ENCODE peak calls at places on chromosomes 11 and 22, in four cellular contexts. T is mesenchymal stem cell, V is breast epithelium, Q is dorsolateral prefrontal cortex. G is an unnamed sample.

GRCh38 chr11:61467609-61468401 is 37.9 kb downstream of the SDHAF2 start:
- DNase-seq in Q (no peak), V (no peak), T (no peak), G (no peak)

GRCh38 chr22:19109198-19110063 is 12.8 kb downstream of the DGCR2 start:
- DNase-seq in V (no peak), Q (no peak), T (peak), G (no peak)

GRCh38 chr22:21015051-21016006 is at the start of gene P2RX6:
- DNase-seq in T (peak), Q (peak), V (no peak), G (no peak)

GRCh38 chr11:78194490-78194889 is 5.8 kb downstream of the USP35 start:
- DNase-seq in V (no peak), Q (no peak), T (no peak), G (no peak)

GRCh38 chr11:15266999-15267398 is 152.3 kb downstream of the INSC start:
- DNase-seq in Q (no peak), V (no peak), T (no peak), G (no peak)

GRCh38 chr11:4466168-4466891 is 16.1 kb upstream of the OR52K1 start:
- DNase-seq in Q (no peak), T (no peak), V (no peak), G (no peak)

GRCh38 chr11:2375964-2376551 is 1.1 kb upstream of the CD81 start:
- DNase-seq in Q (no peak), T (no peak), V (no peak), G (no peak)

GRCh38 chr11:73308963-73309960 is 1.2 kb downstream of the ARHGEF17 start:
- DNase-seq in V (peak), Q (no peak), T (peak), G (no peak)

GRCh38 chr11:127454856-127455255 is 454.3 kb upstream of the KIRREL3 start:
- DNase-seq in V (no peak), T (no peak), Q (no peak), G (no peak)

GRCh38 chr22:28187612-28188011 is 268.6 kb upstream of the PITPNB start:
- DNase-seq in Q (no peak), T (no peak), V (no peak), G (no peak)

GRCh38 chr11:131099013-131099412 is 182.7 kb upstream of the SNX19 start:
- DNase-seq in T (peak), V (no peak), Q (no peak), G (no peak)

GRCh38 chr22:17672417-17672991 is 33.9 kb downstream of the BCL2L13 start:
- DNase-seq in T (peak), Q (no peak), V (no peak), G (no peak)

GRCh38 chr22:48089601-48090331 is 1327.3 kb downstream of the TBC1D22A start:
- DNase-seq in T (no peak), V (peak), Q (peak), G (no peak)

GRCh38 chr11:3056296-3057068 is 741 bp downstream of the CARS1 start:
- DNase-seq in T (no peak), Q (no peak), V (no peak), G (no peak)

GRCh38 chr11:130527648-130528300 is 79.3 kb downstream of the ADAMTS15 start:
- DNase-seq in V (no peak), T (peak), Q (no peak), G (peak)

GRCh38 chr11:61885784-61886580 is 5.4 kb downstream of the FADS3 start:
- DNase-seq in Q (no peak), T (no peak), V (no peak), G (no peak)

GRCh38 chr11:92779746-92780145 is 189.7 kb upstream of the MTNR1B start:
- DNase-seq in Q (no peak), T (no peak), V (no peak), G (no peak)

GRCh38 chr11:67270256-67271211 is 4.3 kb downstream of the GRK2 start:
- DNase-seq in T (peak), Q (peak), V (peak), G (no peak)
- H3K4me3 ChIP-seq in T (no peak), Q (peak), V (peak), G (peak)

GRCh38 chr22:26586556-26587325 is 3.2 kb downstream of the TPST2 start:
- DNase-seq in Q (no peak), V (no peak), T (no peak), G (no peak)
- H3K27ac ChIP-seq in Q (peak), V (peak), T (no peak), G (no peak)

GRCh38 chr22:49916851-49917250 is 1.4 kb downstream of the ALG12 start:
- DNase-seq in T (no peak), Q (no peak), V (no peak), G (no peak)
- H3K4me3 ChIP-seq in T (no peak), Q (no peak), V (peak), G (peak)

GRCh38 chr11:65131895-65132237 is 2.5 kb downstream of the SYVN1 start:
- DNase-seq in Q (no peak), V (no peak), T (no peak), G (no peak)

GRCh38 chr11:65130631-65131416 is 3.5 kb downstream of the SYVN1 start:
- DNase-seq in V (no peak), Q (no peak), T (no peak), G (peak)

GRCh38 chr11:65129649-65130441 is 4.5 kb downstream of the SYVN1 start:
- DNase-seq in V (no peak), T (no peak), Q (no peak), G (no peak)

GRCh38 chr11:65132238-65132987 is 1.9 kb downstream of the SYVN1 start:
- DNase-seq in V (no peak), T (no peak), Q (no peak), G (peak)

GRCh38 chr11:65131417-65131776 is 2.9 kb downstream of the SYVN1 start:
- DNase-seq in Q (no peak), T (no peak), V (peak), G (no peak)
- H3K27ac ChIP-seq in Q (no peak), T (no peak), V (no peak), G (no peak)

DNA sequence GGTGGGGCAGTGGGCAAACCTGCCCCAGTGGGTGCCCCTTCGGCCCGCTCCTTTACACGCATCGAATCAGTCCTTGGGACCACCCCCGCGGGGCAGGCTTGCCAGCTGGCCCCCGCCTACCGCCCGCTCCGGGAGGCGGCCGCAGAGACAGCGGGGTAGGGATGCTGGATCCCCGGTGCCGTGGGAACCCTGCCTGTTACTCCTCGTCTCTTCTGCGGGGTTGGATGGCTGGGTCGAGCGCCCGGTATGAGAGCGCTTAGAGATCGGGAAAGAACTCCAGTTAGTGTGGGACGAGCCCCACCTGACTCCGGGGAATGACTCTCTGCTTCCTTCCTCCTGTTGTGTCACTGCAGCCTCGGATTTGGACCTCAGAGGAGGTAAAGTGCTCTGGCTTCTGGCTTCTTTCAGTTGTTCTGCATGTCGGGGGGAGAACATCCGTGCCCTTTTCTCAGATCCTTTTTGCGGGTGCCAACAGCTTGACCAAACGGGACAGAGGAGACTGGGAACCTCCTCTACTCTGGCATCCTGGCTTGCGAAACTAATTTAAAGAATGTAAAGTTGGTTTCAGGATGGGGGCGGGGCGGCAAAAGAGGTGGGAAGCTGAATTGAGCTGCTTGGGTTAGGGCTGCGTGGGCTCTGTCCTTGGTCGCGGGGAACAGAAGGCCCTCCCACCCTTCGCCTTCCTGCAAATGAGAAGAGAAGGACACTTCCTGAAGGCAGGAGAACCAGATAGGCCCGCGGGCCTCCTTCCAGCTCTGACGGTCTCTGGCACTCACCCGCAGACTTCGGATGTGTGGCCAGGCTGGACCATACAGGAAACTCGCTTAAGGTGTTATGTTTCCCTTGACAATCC is 915 bp downstream of the LAYN start:
- DNase-seq in T (peak), Q (peak), V (peak), G (no peak)
- H3K4me3 ChIP-seq in T (peak), Q (peak), V (peak), G (peak)

GRCh38 chr11:125345706-125346561 is 150.1 kb downstream of the FEZ1 start:
- DNase-seq in Q (peak), V (peak), T (peak), G (peak)
- H3K27ac ChIP-seq in Q (peak), V (no peak), T (peak), G (peak)

DNA sequence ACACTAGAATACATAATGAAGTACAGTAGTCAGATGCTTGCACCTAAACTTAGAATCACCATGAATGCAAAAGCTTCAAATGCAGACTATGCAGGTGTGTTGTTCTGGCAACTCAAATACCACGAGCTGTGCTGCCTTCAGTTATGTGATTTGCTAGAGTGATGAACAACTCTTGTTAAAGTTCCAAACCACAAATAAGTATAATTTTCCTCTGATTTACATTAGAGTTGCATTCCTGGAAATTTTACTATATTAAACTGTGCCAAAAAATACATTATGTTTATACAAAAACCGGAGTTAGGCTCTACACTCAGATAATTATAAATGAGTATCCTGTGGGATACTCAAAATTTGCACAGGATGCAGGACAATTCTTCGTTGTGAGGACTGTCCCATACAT is 3.0 kb downstream of the TMEM218 start:
- DNase-seq in V (no peak), T (no peak), Q (no peak), G (no peak)
- H3K4me3 ChIP-seq in V (no peak), T (no peak), Q (no peak), G (no peak)

DNA sequence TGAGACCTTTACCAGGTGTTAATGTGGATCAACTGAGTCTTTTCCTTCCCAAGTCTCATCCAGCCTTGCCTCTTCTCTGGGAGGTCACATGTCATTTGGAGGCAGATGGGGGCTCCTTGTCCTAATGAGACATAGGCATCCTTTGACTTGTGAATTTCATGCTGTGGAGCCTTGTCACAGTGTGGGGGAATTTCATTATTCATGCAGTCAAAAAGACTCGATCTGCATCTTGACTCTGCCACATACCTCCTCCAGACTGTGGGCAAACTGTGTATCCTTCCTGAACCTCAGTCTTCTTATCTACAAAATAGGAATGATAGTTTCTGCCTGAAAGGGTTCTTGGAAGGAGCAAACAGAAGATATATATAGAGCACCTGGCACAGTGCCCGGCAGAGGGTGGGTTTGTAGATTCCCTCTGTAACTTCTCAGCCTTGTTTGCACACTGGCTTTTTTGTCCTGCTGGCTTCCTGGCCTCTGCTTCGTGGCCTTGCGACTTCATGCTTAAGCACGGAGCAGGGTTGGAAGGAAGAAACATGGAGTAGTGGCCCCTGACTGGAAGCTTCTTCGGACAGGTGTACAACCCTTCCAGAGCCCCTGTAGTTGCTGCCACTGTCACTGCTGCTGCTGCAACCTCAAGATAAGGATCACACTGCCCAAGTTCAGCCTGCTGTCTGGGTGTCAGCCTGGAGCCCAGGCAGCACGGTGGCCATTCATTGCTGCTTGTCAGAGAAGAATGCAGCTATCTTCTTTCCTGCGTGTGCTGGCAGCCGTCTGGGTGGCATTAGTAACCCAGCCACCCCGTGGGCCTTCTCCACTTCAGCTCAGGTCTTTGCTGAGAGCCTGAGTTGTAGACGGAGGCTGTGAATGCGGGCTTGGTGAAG is 106.4 kb downstream of the MICAL2 start:
- DNase-seq in Q (no peak), V (no peak), T (peak), G (no peak)
- H3K27ac ChIP-seq in Q (peak), V (peak), T (no peak), G (no peak)

DNA sequence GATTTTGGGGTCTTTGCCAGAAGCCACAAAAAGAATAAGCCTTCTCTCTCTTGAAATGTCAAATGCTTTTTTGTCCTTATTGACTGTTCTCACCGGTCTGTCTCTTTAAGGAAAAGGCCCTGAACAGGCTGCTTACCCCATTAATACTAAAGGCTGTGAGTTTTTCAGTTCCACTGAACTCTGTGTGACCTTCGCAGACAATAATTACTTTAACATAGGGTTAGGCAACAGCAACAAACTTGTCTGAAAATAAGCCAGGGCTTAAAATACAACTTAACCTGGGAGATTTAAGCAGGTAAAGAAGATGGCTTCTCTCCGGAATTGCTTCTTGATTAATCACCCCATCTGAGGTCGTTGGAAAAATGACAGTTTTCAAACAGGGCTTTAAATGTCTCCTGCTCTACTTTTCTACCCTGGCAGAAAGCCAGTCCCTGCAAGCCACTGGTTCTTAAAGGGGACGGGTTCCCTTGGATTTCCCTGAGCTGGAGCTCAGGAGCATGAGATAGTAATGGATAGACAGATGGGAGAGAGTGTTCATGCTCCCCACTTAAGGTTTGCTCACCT is 69.4 kb downstream of the ARL14EP start:
- DNase-seq in T (no peak), Q (no peak), V (no peak), G (no peak)
- H3K4me3 ChIP-seq in T (no peak), Q (no peak), V (no peak), G (no peak)

GRCh38 chr11:65435981-65436411 is 13.4 kb downstream of the NEAT1 start:
- DNase-seq in T (no peak), V (no peak), Q (no peak), G (no peak)
- H3K27ac ChIP-seq in T (peak), V (peak), Q (peak), G (peak)

G was measured in vagina.